ENCODE peak calls at places on chromosomes 4 and X, in five cellular contexts. W is breast epithelium, T is K562, Y is suprapubic skin, Q is stomach. P is an unnamed sample.

GRCh38 chr4:24210332-24210902 is 320.6 kb upstream of the PPARGC1A start:
- DNase-seq in W (no peak), T (no peak), Y (peak; percentile 86), Q (no peak), P (peak; percentile 33)

GRCh38 chrX:50812995-50813842 is 775 bp downstream of the SHROOM4 start:
- DNase-seq in W (peak; percentile 46), T (no peak), Y (peak; percentile 59), Q (peak; percentile 27), P (peak; percentile 78)

GRCh38 chr4:152777488-152777887 is 2.0 kb downstream of the TIGD4 start:
- DNase-seq in W (no peak), T (no peak), Y (no peak), Q (no peak), P (no peak)

GRCh38 chrX:134173541-134174272 is 63.3 kb upstream of the CCDC160 start:
- DNase-seq in W (no peak), T (no peak), Y (no peak), Q (no peak), P (no peak)

GRCh38 chrX:526295-527224 is 104.0 kb upstream of the SHOX start:
- DNase-seq in W (no peak), T (no peak), Y (no peak), Q (no peak), P (no peak)

GRCh38 chr4:56828784-56829535 is 7.5 kb upstream of the SPINK2 start:
- DNase-seq in W (no peak), T (no peak), Y (no peak), Q (no peak), P (no peak)

GRCh38 chrX:136954930-136955329 is 74.4 kb upstream of the RBMX start:
- DNase-seq in W (no peak), T (no peak), Y (no peak), Q (no peak), P (no peak)

GRCh38 chrX:118755633-118756032 is 28.2 kb downstream of the IL13RA1 start:
- DNase-seq in W (no peak), T (no peak), Y (no peak), Q (no peak), P (no peak)

GRCh38 chr4:7400671-7401298 is 33.9 kb downstream of the PSAPL1 start:
- DNase-seq in W (no peak), T (no peak), Y (no peak), Q (no peak), P (no peak)

GRCh38 chrX:101385795-101386541 is at the start of gene BTK:
- DNase-seq in W (no peak), T (peak; percentile 73), Y (no peak), Q (no peak), P (no peak)

GRCh38 chr4:128571747-128572146 is 237.8 kb upstream of the JADE1 start:
- DNase-seq in W (no peak), T (no peak), Y (no peak), Q (no peak), P (no peak)

GRCh38 chr4:26023191-26023972 is 109.4 kb downstream of the SMIM20 start:
- DNase-seq in W (no peak), T (no peak), Y (no peak), Q (no peak), P (no peak)

GRCh38 chr4:152556283-152556682 is 20.4 kb upstream of the FBXW7 start:
- DNase-seq in W (no peak), T (no peak), Y (no peak), Q (no peak), P (no peak)

GRCh38 chr4:102627831-102628523 is 126.8 kb downstream of the NFKB1 start:
- DNase-seq in W (no peak), T (no peak), Y (no peak), Q (no peak), P (no peak)

GRCh38 chr4:156198511-156198910 is 244.8 kb upstream of the CTSO start:
- DNase-seq in W (no peak), T (no peak), Y (no peak), Q (no peak), P (no peak)

GRCh38 chr4:156195914-156196313 is 242.2 kb upstream of the CTSO start:
- DNase-seq in W (no peak), T (no peak), Y (no peak), Q (no peak), P (no peak)

GRCh38 chr4:156197216-156197615 is 243.6 kb upstream of the CTSO start:
- DNase-seq in W (no peak), T (no peak), Y (no peak), Q (no peak), P (no peak)

GRCh38 chr4:156194896-156195295 is 241.2 kb upstream of the CTSO start:
- DNase-seq in W (no peak), T (no peak), Y (no peak), Q (no peak), P (no peak)

GRCh38 chr4:156196722-156197121 is 243.1 kb upstream of the CTSO start:
- DNase-seq in W (no peak), T (no peak), Y (no peak), Q (no peak), P (no peak)
- H3K27ac ChIP-seq in W (no peak overlapping the region), T (no peak overlapping the region), Y (no peak overlapping the region), Q (no peak overlapping the region), P (no peak overlapping the region)

GRCh38 chrX:150769408-150769807 is 76.2 kb downstream of the MTMR1 start:
- DNase-seq in W (no peak), T (no peak), Y (no peak), Q (no peak), P (no peak)
- H3K4me3 ChIP-seq in W (no peak overlapping the region), T (no peak overlapping the region), Y (no peak overlapping the region), Q (no peak overlapping the region), P (no peak overlapping the region)

GRCh38 chr4:186271279-186271678 is 5.3 kb downstream of the F11 start:
- DNase-seq in W (no peak), T (no peak), Y (no peak), Q (no peak), P (no peak)

GRCh38 chr4:186264660-186265059 is 1.3 kb upstream of the F11 start:
- DNase-seq in W (no peak), T (no peak), Y (no peak), Q (no peak), P (no peak)

GRCh38 chr4:186266699-186267467 is 894 bp downstream of the F11 start:
- DNase-seq in W (no peak), T (no peak), Y (no peak), Q (no peak), P (no peak)

GRCh38 chr4:186260504-186261448 is 5.2 kb upstream of the F11 start:
- DNase-seq in W (no peak), T (no peak), Y (no peak), Q (no peak), P (no peak)

GRCh38 chr4:186265683-186266648 is at the start of gene F11:
- DNase-seq in W (no peak), T (no peak), Y (no peak), Q (no peak), P (no peak)
- TF ChIP-seq POLR2A in W (no peak), T (no peak), Y (no peak), Q (no peak), P (no peak)

GRCh38 chr4:70902577-70903281 is 560 bp downstream of the MOB1B start:
- DNase-seq in W (no peak), T (peak; percentile 61), Y (no peak), Q (no peak), P (no peak)

GRCh38 chr4:70901984-70902576 is at the start of gene MOB1B:
- DNase-seq in W (peak; percentile 83), T (peak; percentile 93), Y (peak; percentile 92), Q (peak; percentile 84), P (peak; percentile 93)

GRCh38 chr4:70895846-70896435 is 6.2 kb upstream of the MOB1B start:
- DNase-seq in W (no peak), T (no peak), Y (no peak), Q (no peak), P (no peak)

GRCh38 chr4:70903282-70903603 is 1.1 kb downstream of the MOB1B start:
- DNase-seq in W (no peak), T (peak; percentile 89), Y (no peak), Q (no peak), P (no peak)

GRCh38 chr4:70901607-70901983 is 574 bp upstream of the MOB1B start:
- DNase-seq in W (no peak), T (no peak), Y (no peak), Q (no peak), P (no peak)
- H3K27ac ChIP-seq in W (peak overlapping the region; percentile 84), T (peak overlapping the region; percentile 94), Y (peak overlapping the region; percentile 83), Q (peak overlapping the region; percentile 91), P (peak overlapping the region; percentile 91)

GRCh38 chrX:70444326-70445196 is at the start of gene DLG3:
- DNase-seq in W (no peak), T (peak; percentile 41), Y (no peak), Q (no peak), P (no peak)

GRCh38 chrX:70445876-70446275 is 1.2 kb downstream of the DLG3 start:
- DNase-seq in W (no peak), T (no peak), Y (no peak), Q (no peak), P (no peak)

GRCh38 chrX:70442224-70442623 is 2.4 kb upstream of the DLG3 start:
- DNase-seq in W (no peak), T (no peak), Y (no peak), Q (no peak), P (no peak)

GRCh38 chrX:70446380-70447350 is 2.0 kb downstream of the DLG3 start:
- DNase-seq in W (no peak), T (no peak), Y (no peak), Q (no peak), P (no peak)

DNA sequence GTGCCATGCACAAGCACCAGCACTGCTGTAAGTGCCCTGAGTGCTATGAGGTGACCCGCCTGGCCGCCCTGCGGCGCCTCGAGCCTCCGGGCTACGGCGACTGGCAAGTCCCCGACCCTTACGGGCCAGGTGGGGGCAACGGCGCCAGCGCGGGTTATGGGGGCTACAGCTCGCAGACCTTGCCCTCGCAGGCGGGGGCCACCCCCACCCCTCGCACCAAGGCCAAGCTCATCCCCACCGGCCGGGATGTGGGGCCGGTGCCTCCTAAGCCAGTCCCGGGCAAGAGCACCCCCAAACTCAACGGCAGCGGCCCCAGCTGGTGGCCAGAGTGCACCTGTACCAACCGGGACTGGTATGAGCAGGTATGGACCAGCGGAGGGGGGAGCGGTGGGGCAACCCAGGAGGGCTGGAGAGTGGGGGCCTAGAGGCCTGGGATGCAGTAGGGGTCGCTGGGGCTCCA is 592 bp downstream of the DLG3 start:
- DNase-seq in W (no peak), T (no peak), Y (no peak), Q (no peak), P (no peak)
- H3K4me3 ChIP-seq in W (no peak overlapping the region), T (no peak overlapping the region), Y (peak overlapping the region; percentile 18), Q (peak overlapping the region; percentile 40), P (no peak overlapping the region)